ENCODE peak calls at places on chromosomes 6 and 20, in four cellular contexts. A, G, O and Y are unnamed samples.
A peak's percentile ranks its signal among the peaks of the same experiment; 100 is the strongest.

GRCh38 chr6:56795852-56796532 is 153.3 kb upstream of the DST start:
- DNase-seq in G (no peak), A (no peak), O (no peak), Y (no peak)

GRCh38 chr6:30497714-30498113 is 8.4 kb downstream of the HLA-E start:
- DNase-seq in O (no peak), A (no peak), G (no peak), Y (no peak)

GRCh38 chr6:71979911-71980310 is 93.6 kb downstream of the RIMS1 start:
- DNase-seq in O (no peak), G (no peak), A (no peak), Y (no peak)

GRCh38 chr6:129672883-129673631 is 36.9 kb downstream of the ARHGAP18 start:
- DNase-seq in O (peak; percentile 55), G (no peak), A (no peak), Y (no peak)

GRCh38 chr20:11766961-11767360 is 150.7 kb upstream of the BTBD3 start:
- DNase-seq in A (no peak), G (no peak), O (no peak), Y (no peak)

GRCh38 chr6:193773-194310 is 98.4 kb upstream of the DUSP22 start:
- DNase-seq in O (no peak), A (no peak), G (no peak), Y (no peak)

GRCh38 chr6:90044182-90044832 is 150.0 kb downstream of the GJA10 start:
- DNase-seq in O (no peak), G (no peak), A (peak; percentile 30), Y (no peak)

GRCh38 chr6:32153252-32153834 is 598 bp upstream of the PPT2 start:
- DNase-seq in O (peak; percentile 48), A (peak; percentile 82), G (peak; percentile 58), Y (peak; percentile 59)

GRCh38 chr20:42837456-42837855 is 352.2 kb downstream of the PTPRT start:
- DNase-seq in G (no peak), A (no peak), O (no peak), Y (no peak)

GRCh38 chr20:49216991-49217578 is 2.1 kb upstream of the DDX27 start:
- DNase-seq in G (peak; percentile 98), A (peak; percentile 95), O (peak; percentile 96), Y (peak; percentile 77)

GRCh38 chr6:125124250-125124777 is 29.3 kb upstream of the TPD52L1 start:
- DNase-seq in A (peak; percentile 54), O (peak; percentile 17), G (no peak), Y (no peak)

GRCh38 chr20:63223121-63223825 is 7.3 kb upstream of the YTHDF1 start:
- DNase-seq in A (peak; percentile 70), G (peak; percentile 81), O (peak; percentile 73), Y (peak; percentile 58)

GRCh38 chr6:56222509-56222908 is 24.9 kb downstream of the COL21A1 start:
- DNase-seq in G (no peak), A (no peak), O (no peak), Y (no peak)

GRCh38 chr20:63190828-63191227 is 25.1 kb downstream of the YTHDF1 start:
- DNase-seq in O (no peak), A (no peak), G (no peak), Y (no peak)

GRCh38 chr6:38646166-38646565 is 6.4 kb upstream of the BTBD9 start:
- DNase-seq in A (no peak), G (no peak), O (no peak), Y (no peak)

GRCh38 chr6:16559091-16559490 is 202.2 kb downstream of the ATXN1 start:
- DNase-seq in O (no peak), G (no peak), A (no peak), Y (no peak)

GRCh38 chr6:41801380-41801779 is 13.9 kb downstream of the TOMM6 start:
- DNase-seq in A (peak; percentile 33), O (no peak), G (no peak), Y (no peak)

GRCh38 chr6:43901330-43902230 is 131.6 kb downstream of the VEGFA start:
- DNase-seq in G (no peak), O (no peak), A (no peak), Y (no peak)

GRCh38 chr6:87334683-87335082 is 5.6 kb upstream of the GJB7 start:
- DNase-seq in O (no peak), G (no peak), A (no peak), Y (no peak)

GRCh38 chr20:62066339-62066982 is 780 bp upstream of the TAF4 start:
- DNase-seq in O (peak; percentile 73), G (peak; percentile 74), A (peak; percentile 58), Y (peak; percentile 59)

GRCh38 chr20:362271-363254 is 15.7 kb downstream of the NRSN2 start:
- DNase-seq in A (peak; percentile 69), G (peak; percentile 57), O (peak; percentile 99), Y (no peak)

GRCh38 chr20:8670900-8671229 is 398.0 kb upstream of the PLCB4 start:
- DNase-seq in G (no peak), O (no peak), A (no peak), Y (no peak)

GRCh38 chr6:159421586-159421985 is 252.4 kb downstream of the FNDC1 start:
- DNase-seq in O (no peak), A (no peak), G (no peak), Y (no peak)

GRCh38 chr6:125793863-125794262 is 3.1 kb downstream of the NCOA7 start:
- DNase-seq in G (no peak), O (no peak), A (no peak), Y (no peak)

GRCh38 chr20:23305098-23305497 is 45.5 kb upstream of the NXT1 start:
- DNase-seq in O (no peak), G (no peak), A (no peak), Y (no peak)

GRCh38 chr6:103522045-103522444 is 1337.7 kb downstream of the HACE1 start:
- DNase-seq in G (peak; percentile 32), O (peak; percentile 51), A (no peak), Y (no peak)
- TF ChIP-seq ELF4 in G (no peak), O (no peak), A (no peak), Y (no peak)

GRCh38 chr20:35326021-35326731 is 34.0 kb upstream of the FAM83C start:
- DNase-seq in O (no peak), A (no peak), G (no peak), Y (no peak)
- TF ChIP-seq SP1 in O (no peak), A (no peak), G (no peak), Y (no peak)

GRCh38 chr20:39524371-39524911 is 562.3 kb downstream of the DHX35 start:
- DNase-seq in G (no peak), A (no peak), O (no peak), Y (no peak)

GRCh38 chr20:39523405-39523804 is 561.3 kb downstream of the DHX35 start:
- DNase-seq in G (no peak), O (no peak), A (no peak), Y (no peak)

GRCh38 chr20:39516964-39517363 is 554.8 kb downstream of the DHX35 start:
- DNase-seq in G (no peak), A (no peak), O (no peak), Y (no peak)

DNA sequence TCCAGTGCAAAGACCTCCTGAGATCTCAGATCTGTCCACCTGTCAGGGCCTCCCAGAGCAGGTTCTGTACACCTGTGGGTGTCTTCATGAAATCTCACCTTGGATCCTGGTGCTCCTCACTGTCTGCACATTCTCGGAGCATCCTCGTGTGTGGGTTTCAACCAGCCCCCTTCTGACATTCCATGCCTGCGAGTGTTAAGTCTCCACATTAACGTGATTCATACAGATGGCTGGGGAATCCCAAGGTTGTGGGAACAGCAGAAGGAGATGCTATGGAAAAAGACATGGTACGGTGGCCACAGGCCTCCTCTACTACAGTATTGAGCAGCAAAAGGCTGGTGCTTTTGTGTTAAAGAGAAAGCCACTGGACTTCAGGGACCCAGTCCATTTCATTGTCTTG is 556.5 kb downstream of the DHX35 start:
- DNase-seq in A (no peak), G (no peak), O (no peak), Y (no peak)
- TF ChIP-seq ELF4 in A (no peak), G (no peak), O (no peak), Y (no peak)

GRCh38 chr6:148137652-148138051 is 205.0 kb upstream of the SASH1 start:
- DNase-seq in A (no peak), G (no peak), O (no peak), Y (no peak)

GRCh38 chr6:148134566-148134965 is 208.1 kb upstream of the SASH1 start:
- DNase-seq in A (no peak), G (no peak), O (no peak), Y (no peak)

GRCh38 chr6:148140772-148141557 is 201.7 kb upstream of the SASH1 start:
- DNase-seq in O (peak; percentile 13), A (no peak), G (no peak), Y (no peak)

GRCh38 chr6:148142821-148143220 is 199.8 kb upstream of the SASH1 start:
- DNase-seq in A (no peak), O (no peak), G (no peak), Y (no peak)

GRCh38 chr6:148138478-148138877 is 204.2 kb upstream of the SASH1 start:
- DNase-seq in G (no peak), A (no peak), O (no peak), Y (no peak)
- TF ChIP-seq SP1 in G (no peak), A (no peak), O (no peak), Y (no peak)

DNA sequence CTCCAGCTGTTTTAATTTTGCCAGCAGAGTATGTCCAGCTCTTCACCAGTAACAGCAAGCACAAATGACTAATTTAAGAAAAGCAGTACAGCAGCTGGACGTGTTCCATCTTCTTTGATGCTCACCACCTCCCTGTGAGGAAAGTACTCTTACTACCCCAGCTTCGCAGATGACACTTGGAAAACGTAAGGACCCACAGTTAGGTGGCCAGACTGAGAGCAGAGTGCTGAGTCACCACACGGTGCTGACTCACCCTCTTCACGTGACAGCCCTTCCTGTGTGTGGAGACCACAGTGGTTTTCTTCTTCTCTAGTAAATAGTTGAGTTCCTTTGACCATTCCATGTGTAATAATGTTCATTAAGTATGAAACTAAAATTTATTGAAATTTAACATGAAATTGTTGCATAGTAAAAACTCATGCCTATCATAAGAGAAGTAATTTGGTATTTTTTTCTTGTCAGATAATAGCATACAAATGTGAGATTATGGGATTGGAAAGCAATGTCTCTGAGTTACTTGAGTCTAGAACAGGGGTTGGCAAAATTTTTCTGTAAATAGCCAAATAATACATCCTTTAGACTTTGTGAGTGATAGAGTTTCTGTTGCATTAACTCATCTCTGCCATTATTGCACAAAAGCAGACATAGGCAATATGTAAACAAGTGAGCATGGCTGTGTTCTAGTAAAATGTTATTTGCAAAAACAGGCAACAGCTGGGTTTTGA is 76.6 kb downstream of the SLX4IP start:
- DNase-seq in O (peak; percentile 87), G (peak; percentile 39), A (peak; percentile 93), Y (peak; percentile 57)
- TF ChIP-seq ELF4 in O (no peak), G (no peak), A (no peak), Y (no peak)

GRCh38 chr6:5981274-5982026 is 25.3 kb downstream of the NRN1 start:
- DNase-seq in A (no peak), O (no peak), G (no peak), Y (no peak)

GRCh38 chr6:5984150-5985089 is 22.3 kb downstream of the NRN1 start:
- DNase-seq in A (no peak), O (no peak), G (no peak), Y (no peak)

GRCh38 chr6:5990776-5991175 is 15.9 kb downstream of the NRN1 start:
- DNase-seq in O (no peak), G (no peak), A (no peak), Y (no peak)

GRCh38 chr6:5989141-5989723 is 17.5 kb downstream of the NRN1 start:
- DNase-seq in G (no peak), O (no peak), A (no peak), Y (no peak)

GRCh38 chr6:5986847-5987246 is 19.9 kb downstream of the NRN1 start:
- DNase-seq in A (no peak), O (no peak), G (no peak), Y (no peak)
- TF ChIP-seq SP1 in A (no peak), O (no peak), G (no peak), Y (no peak)

GRCh38 chr6:170403451-170403850 is 96.9 kb downstream of the FAM120B start:
- DNase-seq in A (no peak), G (peak; percentile 49), O (no peak), Y (no peak)
- TF ChIP-seq ELF4 in A (no peak), G (no peak), O (no peak), Y (no peak)